ENCODE peak calls at places on chromosomes 12 and 14, in ten cellular contexts. B is vagina, F is sigmoid colon, W is spleen, X is HCT116, C is stomach, G is transverse colon, T is K562, A is GM23338, R is breast epithelium. Z is an unnamed sample.

GRCh38 chr12:106149096-106149784 is 10.5 kb upstream of the NUAK1 start:
- DNase-seq in B (no peak), F (no peak), W (no peak), X (peak; percentile 33), C (no peak), G (peak; percentile 34), T (peak; percentile 28), A (peak; percentile 69), R (no peak), Z (peak; percentile 39)

GRCh38 chr12:64099430-64099829 is 122.7 kb downstream of the KICS2 start:
- DNase-seq in B (no peak), F (peak; percentile 83), W (no peak), X (peak; percentile 27), C (no peak), G (no peak), T (no peak), A (no peak), R (no peak), Z (no peak)

GRCh38 chr12:12720052-12720451 is 2.9 kb downstream of the CDKN1B start:
- DNase-seq in B (no peak), F (no peak), W (no peak), X (no peak), C (no peak), G (no peak), T (no peak), A (no peak), R (no peak), Z (no peak)

GRCh38 chr12:127383281-127383680 is 883.7 kb upstream of the TMEM132C start:
- DNase-seq in B (no peak), F (no peak), W (no peak), X (no peak), C (no peak), G (no peak), T (no peak), A (no peak), R (no peak), Z (no peak)

GRCh38 chr12:27343255-27344000 is 10.8 kb downstream of the BMAL2 start:
- DNase-seq in B (no peak), F (no peak), W (no peak), X (no peak), C (no peak), G (no peak), T (no peak), A (peak; percentile 28), R (no peak), Z (no peak)

GRCh38 chr12:53221203-53222076 is 10.6 kb downstream of the RARG start:
- DNase-seq in B (no peak), F (peak; percentile 85), W (peak; percentile 92), X (no peak), C (peak; percentile 80), G (peak; percentile 82), T (peak; percentile 83), A (peak; percentile 86), R (peak; percentile 77), Z (peak; percentile 77)

GRCh38 chr14:34081126-34081575 is 130.3 kb upstream of the EGLN3 start:
- DNase-seq in B (no peak), F (no peak), W (no peak), X (no peak), C (no peak), G (no peak), T (no peak), A (no peak), R (no peak), Z (no peak)

GRCh38 chr14:61934385-61934784 is 172.2 kb downstream of the SNAPC1 start:
- DNase-seq in B (no peak), F (no peak), W (no peak), X (no peak), C (no peak), G (no peak), T (no peak), A (no peak), R (no peak), Z (no peak)

GRCh38 chr14:39228509-39229221 is 5.0 kb upstream of the MIA2 start:
- DNase-seq in B (no peak), F (no peak), W (no peak), X (no peak), C (no peak), G (no peak), T (peak; percentile 11), A (no peak), R (no peak), Z (no peak)

GRCh38 chr12:111570090-111570961 is 28.8 kb downstream of the ATXN2 start:
- DNase-seq in B (no peak), F (no peak), W (no peak), X (peak; percentile 70), C (no peak), G (no peak), T (no peak), A (no peak), R (no peak), Z (no peak)

GRCh38 chr12:262817-263216 is at the start of gene SLC6A13:
- DNase-seq in B (no peak), F (no peak), W (no peak), X (no peak), C (no peak), G (no peak), T (no peak), A (no peak), R (no peak), Z (no peak)

GRCh38 chr12:99131761-99132199 is 486.7 kb downstream of the APAF1 start:
- DNase-seq in B (no peak), F (no peak), W (no peak), X (no peak), C (no peak), G (no peak), T (no peak), A (peak; percentile 88), R (no peak), Z (no peak)

GRCh38 chr14:28901631-28902030 is 135.0 kb downstream of the FOXG1 start:
- DNase-seq in B (no peak), F (no peak), W (no peak), X (no peak), C (no peak), G (no peak), T (no peak), A (peak; percentile 22), R (no peak), Z (no peak)

GRCh38 chr12:51511546-51512260 is 79.3 kb upstream of the SCN8A start:
- DNase-seq in B (no peak), F (no peak), W (no peak), X (no peak), C (no peak), G (no peak), T (no peak), A (no peak), R (no peak), Z (no peak)

GRCh38 chr14:35347323-35348043 is 55.3 kb downstream of the PSMA6 start:
- DNase-seq in B (no peak), F (peak; percentile 52), W (no peak), X (no peak), C (no peak), G (peak; percentile 55), T (no peak), A (peak; percentile 28), R (no peak), Z (no peak)

DNA sequence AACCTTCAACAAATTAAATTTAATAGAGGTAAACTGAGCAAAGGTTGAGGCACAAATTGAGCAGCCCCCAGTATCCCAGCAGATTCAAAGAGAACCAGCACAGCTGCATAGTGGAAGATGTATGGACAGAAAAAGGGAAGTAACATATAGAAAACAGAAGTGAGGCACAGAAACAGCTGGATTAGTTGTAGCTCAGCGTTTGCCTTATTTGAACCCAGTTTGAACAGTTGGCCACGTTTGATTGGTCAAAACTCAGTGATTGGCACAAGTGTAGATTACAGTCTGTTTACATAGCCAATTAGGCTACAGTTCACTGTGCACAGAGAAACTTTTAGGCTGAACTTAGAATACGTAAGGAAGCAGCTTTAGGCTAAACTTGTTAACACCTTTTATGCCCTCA is 315.5 kb downstream of the RMST start:
- DNase-seq in B (no peak), F (no peak), W (no peak), X (no peak), C (no peak), G (no peak), T (no peak), A (no peak), R (no peak), Z (no peak)
- H3K27ac ChIP-seq in B (no peak overlapping the region), F (no peak overlapping the region), W (no peak overlapping the region), X (no peak overlapping the region), C (no peak overlapping the region), G (no peak overlapping the region), T (no peak overlapping the region), A (no peak overlapping the region), R (no peak overlapping the region), Z (no peak overlapping the region)

DNA sequence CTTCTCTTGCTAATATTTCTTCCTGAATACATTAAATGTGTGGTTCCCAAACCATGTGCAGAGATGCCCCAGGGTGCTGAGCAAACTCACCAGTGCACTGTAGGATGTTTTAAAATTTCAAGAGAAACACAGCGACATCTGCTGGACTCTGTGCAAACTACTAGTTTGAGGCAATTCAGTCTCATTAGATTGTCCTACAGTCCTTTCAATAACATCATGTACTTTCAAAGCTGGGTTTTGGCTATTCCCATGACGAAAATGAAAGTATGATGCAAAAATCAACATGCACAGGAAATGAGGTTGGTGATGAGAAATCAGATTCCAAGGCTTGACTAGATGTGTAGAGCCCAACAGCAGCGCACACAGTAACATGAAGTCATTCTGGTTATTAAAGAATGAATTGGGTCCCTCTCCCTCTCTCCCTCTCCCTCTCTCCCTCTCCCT is 66.3 kb downstream of the CLIP1 start:
- DNase-seq in B (no peak), F (no peak), W (no peak), X (peak; percentile 34), C (peak; percentile 50), G (peak; percentile 51), T (peak; percentile 33), A (peak; percentile 69), R (no peak), Z (peak; percentile 19)
- TF ChIP-seq POLR2AphosphoS5 in B (no peak), F (no peak), W (no peak), X (no peak), C (no peak), G (no peak), T (no peak), A (no peak), R (no peak), Z (peak; percentile 19)

DNA sequence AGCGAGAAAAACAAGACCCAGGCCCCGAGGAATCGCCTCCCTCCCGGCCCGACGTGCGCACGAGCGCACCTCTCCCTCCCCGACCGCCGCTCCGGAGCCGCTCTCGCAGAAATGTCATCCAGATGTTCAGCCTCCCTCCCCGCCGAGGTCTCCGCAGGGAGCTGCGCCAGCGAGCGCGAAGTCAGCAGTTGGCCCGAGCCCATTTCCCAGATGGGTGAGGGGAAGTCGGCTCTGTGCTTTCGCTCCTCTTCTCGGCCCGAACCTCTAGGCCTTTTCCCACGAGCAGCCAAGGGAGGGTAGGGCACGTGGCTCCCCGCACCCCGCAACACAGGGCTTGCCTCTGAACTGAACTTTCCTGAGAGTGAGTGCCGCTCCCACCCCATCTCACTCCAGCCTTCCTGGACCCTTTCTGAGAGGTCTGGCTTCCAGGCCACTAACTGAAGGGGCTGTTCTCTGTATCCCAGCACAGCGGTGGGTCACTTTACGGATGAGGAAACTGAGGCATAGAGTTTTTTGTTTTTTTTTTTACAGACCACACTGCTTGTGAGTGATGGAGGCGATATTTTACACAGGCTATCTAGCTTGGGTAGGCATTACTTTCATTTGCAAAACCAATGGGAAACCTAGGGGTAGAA is 1.0 kb upstream of the TGFB3 start:
- DNase-seq in B (no peak), F (peak; percentile 90), W (no peak), X (no peak), C (no peak), G (peak; percentile 59), T (peak; percentile 59), A (no peak), R (peak; percentile 58), Z (no peak)
- TF ChIP-seq CTCF in B (no peak), F (peak; percentile 27), W (no peak), X (no peak), C (no peak), G (no peak), T (no peak), A (no peak), R (no peak), Z (no peak)

GRCh38 chr12:79415296-79415695 is 275.5 kb downstream of the PAWR start:
- DNase-seq in B (no peak), F (no peak), W (no peak), X (no peak), C (no peak), G (no peak), T (no peak), A (no peak), R (no peak), Z (no peak)
- H3K27ac ChIP-seq in B (no peak overlapping the region), F (no peak overlapping the region), W (no peak overlapping the region), X (no peak overlapping the region), C (peak overlapping the region; percentile 69), G (peak overlapping the region; percentile 77), T (no peak overlapping the region), A (peak overlapping the region; percentile 75), R (peak overlapping the region; percentile 52), Z (peak overlapping the region; percentile 12)

Z was measured in prostate gland.